ENCODE peak calls at places on chromosome 4, in seven cellular contexts. One of them, this sample, is unnamed.

GRCh38 chr4:64465263-64465662 is 56.0 kb upstream of the TECRL start:
- DNase-seq in fibroblast of mammary gland: no peak
- DNase-seq in astrocyte of the spinal cord: no peak
- DNase-seq in BJ: no peak
- DNase-seq in MM.1S: no peak
- DNase-seq in adrenal gland: no peak
- DNase-seq in suprapubic skin: no peak
- DNase-seq in this sample: no peak

GRCh38 chr4:109600431-109600830 is 40.4 kb downstream of the MCUB start:
- DNase-seq in fibroblast of mammary gland: no peak
- DNase-seq in astrocyte of the spinal cord: no peak
- DNase-seq in BJ: no peak
- DNase-seq in MM.1S: no peak
- DNase-seq in adrenal gland: no peak
- DNase-seq in suprapubic skin: no peak
- DNase-seq in this sample: no peak

GRCh38 chr4:92812652-92813051 is 508.9 kb downstream of the GRID2 start:
- DNase-seq in fibroblast of mammary gland: no peak
- DNase-seq in astrocyte of the spinal cord: no peak
- DNase-seq in BJ: no peak
- DNase-seq in MM.1S: no peak
- DNase-seq in adrenal gland: no peak
- DNase-seq in suprapubic skin: no peak
- DNase-seq in this sample: no peak

GRCh38 chr4:137601924-137602323 is 69.6 kb upstream of the PCDH18 start:
- DNase-seq in fibroblast of mammary gland: no peak
- DNase-seq in astrocyte of the spinal cord: no peak
- DNase-seq in BJ: no peak
- DNase-seq in MM.1S: no peak
- DNase-seq in adrenal gland: no peak
- DNase-seq in suprapubic skin: no peak
- DNase-seq in this sample: no peak

GRCh38 chr4:109294006-109294405 is 8.5 kb downstream of the COL25A1 start:
- DNase-seq in fibroblast of mammary gland: peak
- DNase-seq in astrocyte of the spinal cord: no peak
- DNase-seq in BJ: no peak
- DNase-seq in MM.1S: peak
- DNase-seq in adrenal gland: no peak
- DNase-seq in suprapubic skin: no peak
- DNase-seq in this sample: peak

GRCh38 chr4:76680934-76681333 is 217.0 kb downstream of the SOWAHB start:
- DNase-seq in fibroblast of mammary gland: no peak
- DNase-seq in astrocyte of the spinal cord: no peak
- DNase-seq in BJ: no peak
- DNase-seq in MM.1S: peak
- DNase-seq in adrenal gland: no peak
- DNase-seq in suprapubic skin: no peak
- DNase-seq in this sample: no peak

GRCh38 chr4:145315828-145316227 is 135.4 kb upstream of the OTUD4 start:
- DNase-seq in fibroblast of mammary gland: peak
- DNase-seq in astrocyte of the spinal cord: no peak
- DNase-seq in BJ: peak
- DNase-seq in MM.1S: no peak
- DNase-seq in adrenal gland: no peak
- DNase-seq in suprapubic skin: no peak
- DNase-seq in this sample: no peak

GRCh38 chr4:158236304-158237030 is 26.2 kb downstream of the TMEM144 start:
- DNase-seq in fibroblast of mammary gland: no peak
- DNase-seq in astrocyte of the spinal cord: no peak
- DNase-seq in BJ: no peak
- DNase-seq in MM.1S: no peak
- DNase-seq in adrenal gland: peak
- DNase-seq in suprapubic skin: no peak
- DNase-seq in this sample: no peak

GRCh38 chr4:3202836-3203820 is 45.8 kb upstream of the MSANTD1 start:
- DNase-seq in fibroblast of mammary gland: peak
- DNase-seq in astrocyte of the spinal cord: no peak
- DNase-seq in BJ: no peak
- DNase-seq in MM.1S: no peak
- DNase-seq in adrenal gland: peak
- DNase-seq in suprapubic skin: peak
- DNase-seq in this sample: no peak

GRCh38 chr4:184281231-184282139 is 63.8 kb upstream of the ENPP6 start:
- DNase-seq in fibroblast of mammary gland: no peak
- DNase-seq in astrocyte of the spinal cord: no peak
- DNase-seq in BJ: no peak
- DNase-seq in MM.1S: peak
- DNase-seq in adrenal gland: no peak
- DNase-seq in suprapubic skin: no peak
- DNase-seq in this sample: no peak

GRCh38 chr4:113316879-113317278 is 267.4 kb downstream of the ANK2 start:
- DNase-seq in fibroblast of mammary gland: peak
- DNase-seq in astrocyte of the spinal cord: no peak
- DNase-seq in BJ: no peak
- DNase-seq in MM.1S: peak
- DNase-seq in adrenal gland: no peak
- DNase-seq in suprapubic skin: no peak
- DNase-seq in this sample: no peak

GRCh38 chr4:16066586-16067128 is 17.2 kb downstream of the PROM1 start:
- DNase-seq in fibroblast of mammary gland: no peak
- DNase-seq in astrocyte of the spinal cord: no peak
- DNase-seq in BJ: no peak
- DNase-seq in MM.1S: no peak
- DNase-seq in adrenal gland: no peak
- DNase-seq in suprapubic skin: no peak
- DNase-seq in this sample: no peak

GRCh38 chr4:61517144-61517543 is 317.0 kb downstream of the ADGRL3 start:
- DNase-seq in fibroblast of mammary gland: no peak
- DNase-seq in astrocyte of the spinal cord: no peak
- DNase-seq in BJ: no peak
- DNase-seq in MM.1S: no peak
- DNase-seq in adrenal gland: no peak
- DNase-seq in suprapubic skin: no peak
- DNase-seq in this sample: no peak

GRCh38 chr4:118964891-118965411 is 76.3 kb downstream of the SYNPO2 start:
- DNase-seq in fibroblast of mammary gland: peak
- DNase-seq in astrocyte of the spinal cord: peak
- DNase-seq in BJ: no peak
- DNase-seq in MM.1S: no peak
- DNase-seq in adrenal gland: peak
- DNase-seq in suprapubic skin: no peak
- DNase-seq in this sample: no peak

GRCh38 chr4:52864816-52865215 is 2.7 kb downstream of the RASL11B start:
- DNase-seq in fibroblast of mammary gland: no peak
- DNase-seq in astrocyte of the spinal cord: peak
- DNase-seq in BJ: no peak
- DNase-seq in MM.1S: no peak
- DNase-seq in adrenal gland: no peak
- DNase-seq in suprapubic skin: no peak
- DNase-seq in this sample: no peak

GRCh38 chr4:111064342-111064993 is 441.6 kb upstream of the PITX2 start:
- DNase-seq in fibroblast of mammary gland: peak
- DNase-seq in astrocyte of the spinal cord: peak
- DNase-seq in BJ: peak
- DNase-seq in MM.1S: peak
- DNase-seq in adrenal gland: no peak
- DNase-seq in suprapubic skin: no peak
- DNase-seq in this sample: no peak

GRCh38 chr4:110823251-110823650 is 200.4 kb upstream of the PITX2 start:
- DNase-seq in fibroblast of mammary gland: peak
- DNase-seq in astrocyte of the spinal cord: peak
- DNase-seq in BJ: no peak
- DNase-seq in MM.1S: no peak
- DNase-seq in adrenal gland: no peak
- DNase-seq in suprapubic skin: no peak
- DNase-seq in this sample: no peak

GRCh38 chr4:177479063-177479462 is 36.8 kb upstream of the AGA start:
- DNase-seq in fibroblast of mammary gland: no peak
- DNase-seq in astrocyte of the spinal cord: no peak
- DNase-seq in BJ: no peak
- DNase-seq in MM.1S: no peak
- DNase-seq in adrenal gland: no peak
- DNase-seq in suprapubic skin: no peak
- DNase-seq in this sample: no peak

GRCh38 chr4:53309321-53310020 is 56.4 kb downstream of the SCFD2 start:
- DNase-seq in fibroblast of mammary gland: peak
- DNase-seq in astrocyte of the spinal cord: no peak
- DNase-seq in BJ: no peak
- DNase-seq in MM.1S: no peak
- DNase-seq in adrenal gland: no peak
- DNase-seq in suprapubic skin: no peak
- DNase-seq in this sample: no peak

GRCh38 chr4:100907465-100908454 is 389.9 kb upstream of the EMCN start:
- DNase-seq in fibroblast of mammary gland: peak
- DNase-seq in astrocyte of the spinal cord: peak
- DNase-seq in BJ: no peak
- DNase-seq in MM.1S: no peak
- DNase-seq in adrenal gland: no peak
- DNase-seq in suprapubic skin: no peak
- DNase-seq in this sample: no peak

GRCh38 chr4:77156912-77157858 is at the start of gene CCNG2:
- DNase-seq in fibroblast of mammary gland: peak
- DNase-seq in astrocyte of the spinal cord: peak
- DNase-seq in BJ: no peak
- DNase-seq in MM.1S: peak
- DNase-seq in adrenal gland: peak
- DNase-seq in suprapubic skin: peak
- DNase-seq in this sample: peak

DNA sequence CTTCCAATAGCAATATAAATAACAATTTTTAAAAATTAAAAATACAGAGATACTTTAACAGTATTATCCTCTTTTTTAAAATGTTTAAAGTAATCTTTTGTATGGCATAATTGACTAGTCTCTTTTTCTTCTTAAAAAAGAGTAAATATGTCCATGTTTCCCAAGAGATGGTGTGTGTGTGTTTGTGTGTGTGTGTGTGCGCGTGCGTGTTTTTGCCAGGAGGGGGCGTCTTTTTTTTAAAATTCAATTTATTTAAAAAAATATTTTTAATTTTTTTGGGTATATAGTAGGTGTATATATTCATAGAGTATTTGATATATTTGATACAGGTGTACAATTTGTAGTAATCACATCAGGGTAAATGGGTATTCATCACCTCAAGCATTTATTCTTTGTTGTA is 1073.7 kb downstream of the PCDH7 start:
- DNase-seq in fibroblast of mammary gland: peak
- DNase-seq in astrocyte of the spinal cord: peak
- DNase-seq in BJ: no peak
- DNase-seq in MM.1S: no peak
- DNase-seq in adrenal gland: no peak
- DNase-seq in suprapubic skin: no peak
- DNase-seq in this sample: no peak
- TF ChIP-seq CTCF in fibroblast of mammary gland: peak
- TF ChIP-seq CTCF in astrocyte of the spinal cord: peak
- TF ChIP-seq CTCF in BJ: no peak
- TF ChIP-seq CTCF in MM.1S: no peak
- TF ChIP-seq CTCF in adrenal gland: no peak
- TF ChIP-seq CTCF in suprapubic skin: no peak
- TF ChIP-seq CTCF in this sample: no peak

DNA sequence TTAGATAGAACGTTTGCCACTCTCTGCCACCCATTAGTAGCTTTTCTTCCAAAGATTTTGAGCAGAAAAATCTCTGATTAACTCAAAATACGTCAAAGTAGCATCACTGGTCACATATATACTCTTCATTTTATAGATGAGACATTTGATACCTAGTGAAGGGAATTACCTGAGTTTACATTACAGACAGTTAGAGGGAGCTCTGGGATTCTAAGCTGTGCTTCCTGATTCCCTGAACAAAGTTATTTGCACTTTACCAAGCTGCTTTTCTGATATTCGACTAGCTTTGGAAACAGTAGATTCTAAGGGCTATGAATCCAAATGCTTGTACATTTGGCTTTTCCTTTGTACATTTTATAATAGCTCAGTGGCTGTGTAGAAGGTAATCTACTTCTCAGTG is 1602.1 kb downstream of the STIM2 start:
- DNase-seq in fibroblast of mammary gland: peak
- DNase-seq in astrocyte of the spinal cord: no peak
- DNase-seq in BJ: no peak
- DNase-seq in MM.1S: no peak
- DNase-seq in adrenal gland: no peak
- DNase-seq in suprapubic skin: no peak
- DNase-seq in this sample: no peak
- TF ChIP-seq CTCF in fibroblast of mammary gland: peak
- TF ChIP-seq CTCF in astrocyte of the spinal cord: no peak
- TF ChIP-seq CTCF in BJ: no peak
- TF ChIP-seq CTCF in MM.1S: no peak
- TF ChIP-seq CTCF in adrenal gland: no peak
- TF ChIP-seq CTCF in suprapubic skin: no peak
- TF ChIP-seq CTCF in this sample: no peak

GRCh38 chr4:48687313-48687712 is 92.8 kb downstream of the FRYL start:
- DNase-seq in fibroblast of mammary gland: no peak
- DNase-seq in astrocyte of the spinal cord: no peak
- DNase-seq in BJ: no peak
- DNase-seq in MM.1S: no peak
- DNase-seq in adrenal gland: no peak
- DNase-seq in suprapubic skin: no peak
- DNase-seq in this sample: no peak

GRCh38 chr4:48692023-48692422 is 88.1 kb downstream of the FRYL start:
- DNase-seq in fibroblast of mammary gland: no peak
- DNase-seq in astrocyte of the spinal cord: no peak
- DNase-seq in BJ: no peak
- DNase-seq in MM.1S: no peak
- DNase-seq in adrenal gland: no peak
- DNase-seq in suprapubic skin: no peak
- DNase-seq in this sample: no peak

GRCh38 chr4:48692897-48693296 is 87.2 kb downstream of the FRYL start:
- DNase-seq in fibroblast of mammary gland: no peak
- DNase-seq in astrocyte of the spinal cord: no peak
- DNase-seq in BJ: no peak
- DNase-seq in MM.1S: no peak
- DNase-seq in adrenal gland: no peak
- DNase-seq in suprapubic skin: no peak
- DNase-seq in this sample: no peak

GRCh38 chr4:48686369-48686768 is 93.7 kb downstream of the FRYL start:
- DNase-seq in fibroblast of mammary gland: no peak
- DNase-seq in astrocyte of the spinal cord: no peak
- DNase-seq in BJ: no peak
- DNase-seq in MM.1S: no peak
- DNase-seq in adrenal gland: no peak
- DNase-seq in suprapubic skin: no peak
- DNase-seq in this sample: no peak

DNA sequence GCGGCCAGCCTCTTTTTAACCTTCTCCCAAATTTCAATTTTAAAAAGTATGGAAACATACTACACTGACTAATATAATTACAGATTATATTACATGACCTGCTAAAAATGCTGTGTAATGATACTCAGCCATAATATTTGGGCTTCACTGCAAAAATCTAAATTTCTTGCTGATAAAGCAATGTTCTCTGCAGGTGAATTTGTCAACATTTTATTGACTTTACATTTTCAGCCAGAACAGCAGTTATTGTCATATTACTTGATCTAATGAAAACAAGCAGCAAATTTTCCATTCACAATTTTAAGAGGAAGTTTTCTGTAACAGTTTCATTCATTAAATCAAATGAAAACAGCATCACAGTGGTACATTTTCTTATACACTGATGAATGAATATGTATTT is 91.1 kb downstream of the FRYL start:
- DNase-seq in fibroblast of mammary gland: no peak
- DNase-seq in astrocyte of the spinal cord: no peak
- DNase-seq in BJ: no peak
- DNase-seq in MM.1S: no peak
- DNase-seq in adrenal gland: no peak
- DNase-seq in suprapubic skin: no peak
- DNase-seq in this sample: no peak
- TF ChIP-seq CTCF in fibroblast of mammary gland: no peak
- TF ChIP-seq CTCF in astrocyte of the spinal cord: no peak
- TF ChIP-seq CTCF in BJ: no peak
- TF ChIP-seq CTCF in MM.1S: no peak
- TF ChIP-seq CTCF in adrenal gland: no peak
- TF ChIP-seq CTCF in suprapubic skin: no peak
- TF ChIP-seq CTCF in this sample: no peak

GRCh38 chr4:70269674-70270073 is 27.3 kb downstream of the CSN3 start:
- DNase-seq in fibroblast of mammary gland: peak
- DNase-seq in astrocyte of the spinal cord: no peak
- DNase-seq in BJ: no peak
- DNase-seq in MM.1S: peak
- DNase-seq in adrenal gland: no peak
- DNase-seq in suprapubic skin: no peak
- DNase-seq in this sample: no peak
- TF ChIP-seq CTCF in fibroblast of mammary gland: peak
- TF ChIP-seq CTCF in astrocyte of the spinal cord: no peak
- TF ChIP-seq CTCF in BJ: no peak
- TF ChIP-seq CTCF in MM.1S: peak
- TF ChIP-seq CTCF in adrenal gland: no peak
- TF ChIP-seq CTCF in suprapubic skin: no peak
- TF ChIP-seq CTCF in this sample: no peak